ENCODE peak calls at places on chromosomes 5 and 9, in four cellular contexts. A, R, Y and X are unnamed samples.
A peak's percentile ranks its signal among the peaks of the same experiment; 100 is the strongest.

GRCh38 chr5:172002310-172002709 is 4.1 kb downstream of the FBXW11 start:
- DNase-seq in A (no peak), R (no peak), Y (no peak), X (no peak)

GRCh38 chr5:78495800-78496199 is 135.4 kb downstream of the SCAMP1 start:
- DNase-seq in A (no peak), R (no peak), Y (no peak), X (no peak)

GRCh38 chr5:137679195-137679594 is 56.7 kb downstream of the KLHL3 start:
- DNase-seq in A (no peak), R (no peak), Y (no peak), X (no peak)

GRCh38 chr9:70954126-70954525 is 167.3 kb downstream of the TRPM3 start:
- DNase-seq in A (no peak), R (no peak), Y (no peak), X (no peak)

GRCh38 chr5:81755320-81755719 is 4.4 kb upstream of the SSBP2 start:
- DNase-seq in A (no peak), R (no peak), Y (no peak), X (no peak)

GRCh38 chr5:176527246-176528222 is 9.7 kb downstream of the RNF44 start:
- DNase-seq in A (no peak), R (no peak), Y (no peak), X (no peak)

GRCh38 chr9:93600504-93600903 is 24.1 kb downstream of the PHF2 start:
- DNase-seq in A (peak; percentile 67), R (no peak), Y (no peak), X (no peak)

GRCh38 chr5:172315599-172316531 is 32.3 kb upstream of the UBTD2 start:
- DNase-seq in A (no peak), R (no peak), Y (no peak), X (no peak)

GRCh38 chr5:139796061-139796806 is 626 bp downstream of the PSD2 start:
- DNase-seq in A (no peak), R (no peak), Y (no peak), X (peak; percentile 55)

GRCh38 chr9:93677641-93678136 is 101.3 kb downstream of the PHF2 start:
- DNase-seq in A (no peak), R (no peak), Y (peak; percentile 1), X (peak; percentile 10)

GRCh38 chr9:131709741-131710499 is 30.0 kb downstream of the RAPGEF1 start:
- DNase-seq in A (no peak), R (no peak), Y (no peak), X (no peak)

GRCh38 chr5:60325870-60326269 is 374.1 kb downstream of the DEPDC1B start:
- DNase-seq in A (no peak), R (no peak), Y (no peak), X (no peak)

GRCh38 chr5:179285236-179285635 is 60.0 kb downstream of the ADAMTS2 start:
- DNase-seq in A (no peak), R (peak; percentile 57), Y (no peak), X (peak; percentile 84)

GRCh38 chr5:143170104-143170503 is 233.4 kb downstream of the NR3C1 start:
- DNase-seq in A (no peak), R (no peak), Y (no peak), X (no peak)

GRCh38 chr5:17316973-17317459 is 99.6 kb downstream of the BASP1 start:
- DNase-seq in A (no peak), R (no peak), Y (no peak), X (no peak)

GRCh38 chr5:179759961-179760541 is 27.4 kb downstream of the MAML1 start:
- DNase-seq in A (no peak), R (no peak), Y (peak; percentile 10), X (no peak)

GRCh38 chr5:124997186-124997893 is 250.9 kb upstream of the ZNF608 start:
- DNase-seq in A (no peak), R (no peak), Y (no peak), X (no peak)

GRCh38 chr9:1722404-1722803 is 292.7 kb upstream of the SMARCA2 start:
- DNase-seq in A (no peak), R (no peak), Y (no peak), X (no peak)

GRCh38 chr5:150057996-150058395 is 28.4 kb downstream of the CSF1R start:
- DNase-seq in A (no peak), R (no peak), Y (no peak), X (no peak)

GRCh38 chr5:179863449-179864085 is 5.0 kb upstream of the MRNIP start:
- DNase-seq in A (no peak), R (no peak), Y (no peak), X (no peak)

GRCh38 chr9:127586537-127586936 is 25.5 kb upstream of the STXBP1 start:
- DNase-seq in A (peak; percentile 81), R (peak; percentile 78), Y (peak; percentile 72), X (peak; percentile 80)

GRCh38 chr5:86917117-86917579 is 299.4 kb downstream of the COX7C start:
- DNase-seq in A (no peak), R (no peak), Y (no peak), X (no peak)

GRCh38 chr5:80229902-80230255 is 26.0 kb downstream of the SERINC5 start:
- DNase-seq in A (no peak), R (no peak), Y (no peak), X (no peak)

GRCh38 chr5:175896641-175897040 is 25.3 kb downstream of the CPLX2 start:
- DNase-seq in A (no peak), R (no peak), Y (no peak), X (no peak)

GRCh38 chr5:56648460-56649034 is 166.8 kb upstream of the MAP3K1 start:
- DNase-seq in A (no peak), R (no peak), Y (no peak), X (no peak)

GRCh38 chr5:111106320-111106948 is 14.3 kb downstream of the WDR36 start:
- DNase-seq in A (no peak), R (no peak), Y (no peak), X (no peak)

GRCh38 chr5:7926296-7926695 is 57.3 kb downstream of the MTRR start:
- DNase-seq in A (no peak), R (no peak), Y (no peak), X (no peak)

GRCh38 chr5:135750506-135750905 is 84.0 kb upstream of the SLC25A48 start:
- DNase-seq in A (no peak), R (no peak), Y (no peak), X (no peak)